ENCODE peak calls at places on chromosomes 5 and 9, in four cellular contexts. G is thyroid gland, X is GM20000, S is BJ. Z is an unnamed sample.
A peak's percentile ranks its signal among the peaks of the same experiment; 100 is the strongest.

GRCh38 chr9:77488439-77489126 is 159.5 kb downstream of the GNA14 start:
- DNase-seq in G (no peak), X (no peak), S (no peak), Z (no peak)

GRCh38 chr9:114112778-114113585 is 13.9 kb upstream of the KIF12 start:
- DNase-seq in S (peak; percentile 33), G (peak; percentile 86), X (no peak), Z (peak; percentile 32)

GRCh38 chr9:116234091-116234490 is 80.5 kb downstream of the PAPPA start:
- DNase-seq in S (peak; percentile 94), X (no peak), G (no peak), Z (peak; percentile 60)

GRCh38 chr5:139004374-139005307 is 129.5 kb upstream of the LRRTM2 start:
- DNase-seq in S (no peak), G (no peak), X (no peak), Z (no peak)

GRCh38 chr5:83645936-83646335 is 74.7 kb downstream of the HAPLN1 start:
- DNase-seq in G (no peak), S (no peak), X (no peak), Z (no peak)

GRCh38 chr9:121640076-121640475 is 11.4 kb upstream of the DAB2IP start:
- DNase-seq in S (no peak), G (peak; percentile 56), X (peak; percentile 42), Z (no peak)

GRCh38 chr5:50836356-50836755 is 169.9 kb downstream of the PARP8 start:
- DNase-seq in S (no peak), X (no peak), G (no peak), Z (no peak)

GRCh38 chr5:167574381-167574780 is 717.1 kb upstream of the WWC1 start:
- DNase-seq in G (no peak), X (no peak), S (no peak), Z (no peak)

GRCh38 chr9:114386886-114387677 is 700 bp downstream of the AKNA start:
- DNase-seq in S (no peak), X (no peak), G (peak; percentile 48), Z (no peak)

GRCh38 chr9:85185486-85186217 is 516.1 kb downstream of the NTRK2 start:
- DNase-seq in G (no peak), S (no peak), X (no peak), Z (no peak)

GRCh38 chr5:180135967-180136641 is 64.5 kb upstream of the RNF130 start:
- DNase-seq in G (no peak), X (no peak), S (no peak), Z (no peak)

GRCh38 chr9:134391319-134392231 is 65.3 kb downstream of the RXRA start:
- DNase-seq in G (no peak), S (no peak), X (peak; percentile 83), Z (no peak)

GRCh38 chr5:178540526-178540925 is 49.7 kb downstream of the COL23A1 start:
- DNase-seq in S (no peak), X (no peak), G (no peak), Z (no peak)

GRCh38 chr5:134500699-134501430 is 24.6 kb upstream of the JADE2 start:
- DNase-seq in G (no peak), X (no peak), S (no peak), Z (no peak)

GRCh38 chr9:98074119-98074990 is 17.8 kb downstream of the NANS start:
- DNase-seq in G (peak; percentile 61), X (peak; percentile 73), S (no peak), Z (no peak)

GRCh38 chr5:91328743-91329142 is 54.4 kb downstream of the ARRDC3 start:
- DNase-seq in S (no peak), G (no peak), X (no peak), Z (no peak)

GRCh38 chr9:13919386-13919785 is 394.6 kb downstream of the NFIB start:
- DNase-seq in G (no peak), X (no peak), S (no peak), Z (no peak)

GRCh38 chr9:38018964-38019602 is 49.9 kb downstream of the SHB start:
- DNase-seq in S (no peak), X (no peak), G (peak; percentile 48), Z (no peak)

GRCh38 chr5:150946351-150946905 is 41.6 kb upstream of the ZNF300 start:
- DNase-seq in G (peak; percentile 81), S (peak; percentile 22), X (no peak), Z (peak; percentile 70)

GRCh38 chr9:655875-656274 is 185.6 kb upstream of the DMRT1 start:
- DNase-seq in X (no peak), S (no peak), G (peak; percentile 75), Z (no peak)

GRCh38 chr9:97615439-97616072 is 17.6 kb downstream of the TSTD2 start:
- DNase-seq in X (peak; percentile 59), G (peak; percentile 77), S (no peak), Z (peak; percentile 15)

GRCh38 chr5:55557123-55557522 is 22.4 kb upstream of the PLPP1 start:
- DNase-seq in S (no peak), X (no peak), G (no peak), Z (no peak)

GRCh38 chr9:129489838-129490582 is 130.9 kb downstream of the C9orf50 start:
- DNase-seq in X (no peak), S (no peak), G (peak; percentile 35), Z (no peak)

GRCh38 chr5:66864240-66864884 is 268.2 kb downstream of the MAST4 start:
- DNase-seq in G (no peak), S (no peak), X (peak; percentile 20), Z (peak; percentile 5)

GRCh38 chr9:3507395-3508077 is 18.3 kb downstream of the RFX3 start:
- DNase-seq in X (no peak), G (no peak), S (no peak), Z (no peak)

GRCh38 chr5:30804739-30805313 is 388.7 kb upstream of the CDH6 start:
- DNase-seq in X (no peak), S (no peak), G (no peak), Z (no peak)

GRCh38 chr9:18921677-18922076 is 111.3 kb downstream of the SAXO1 start:
- DNase-seq in G (no peak), X (no peak), S (peak; percentile 48), Z (no peak)

GRCh38 chr9:131500939-131501541 is 1.7 kb upstream of the POMT1 start:
- DNase-seq in X (no peak), G (no peak), S (peak; percentile 26), Z (no peak)

GRCh38 chr5:69493235-69493925 is 790 bp downstream of the OCLN start:
- DNase-seq in S (no peak), G (peak; percentile 79), X (peak; percentile 80), Z (no peak)

GRCh38 chr9:69671904-69672827 is at the start of gene APBA1:
- DNase-seq in G (peak; percentile 56), S (no peak), X (peak; percentile 66), Z (no peak)

GRCh38 chr9:33159058-33159759 is 7.9 kb downstream of the B4GALT1 start:
- DNase-seq in G (peak; percentile 60), S (no peak), X (peak; percentile 42), Z (no peak)

GRCh38 chr5:93421987-93422391 is 159.0 kb downstream of the NR2F1-AS1 start:
- DNase-seq in G (no peak), S (no peak), X (no peak), Z (no peak)

GRCh38 chr9:121735792-121736130 is 84.3 kb downstream of the DAB2IP start:
- DNase-seq in S (no peak), X (no peak), G (peak; percentile 8), Z (no peak)

GRCh38 chr9:116124472-116125040 is 29.0 kb upstream of the PAPPA start:
- DNase-seq in G (no peak), X (no peak), S (no peak), Z (no peak)

GRCh38 chr5:149782900-149783586 is 52.9 kb downstream of the PPARGC1B start:
- DNase-seq in X (no peak), G (no peak), S (no peak), Z (no peak)

GRCh38 chr5:56060276-56061110 is 65.7 kb upstream of the IL6ST start:
- DNase-seq in G (no peak), S (no peak), X (no peak), Z (no peak)

GRCh38 chr5:160009591-160009989 is 651 bp downstream of the TTC1 start:
- DNase-seq in X (no peak), S (no peak), G (peak; percentile 9), Z (no peak)

GRCh38 chr5:111790295-111790694 is 33.3 kb upstream of the NREP start:
- DNase-seq in X (no peak), G (no peak), S (no peak), Z (no peak)

DNA sequence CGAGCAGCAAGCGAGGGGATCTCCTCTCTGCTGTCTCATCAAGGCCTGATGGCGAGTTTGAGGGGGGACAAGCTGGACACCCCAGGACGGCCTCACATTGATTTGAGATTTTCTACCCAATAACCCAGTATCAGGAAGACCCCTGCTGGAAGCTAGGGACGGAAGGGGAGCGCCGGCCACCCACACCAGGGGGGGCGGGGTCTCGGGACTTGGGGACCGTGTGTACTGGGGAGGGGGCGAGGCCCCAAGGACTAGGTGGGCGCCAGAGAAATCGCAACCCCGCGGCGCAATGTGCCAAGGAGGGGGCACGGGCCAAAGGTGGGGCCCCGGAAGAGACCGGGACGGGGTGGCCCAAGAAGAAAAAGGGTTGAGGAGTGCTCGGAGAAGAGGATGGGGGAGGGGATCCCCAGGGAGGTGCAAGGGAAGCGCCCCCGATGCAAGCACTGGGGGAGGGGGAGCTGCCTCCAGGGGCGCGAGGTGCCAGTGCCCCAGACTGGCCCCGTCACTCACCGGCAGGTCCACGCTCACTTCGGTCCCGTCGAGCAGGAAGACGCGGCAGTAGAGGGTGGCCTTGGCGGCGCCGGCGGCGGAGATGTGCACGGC is 1.1 kb downstream of the EPB41L4B start:
- DNase-seq in X (peak; percentile 40), S (no peak), G (peak; percentile 59), Z (no peak)
- TF ChIP-seq CTCF in X (no peak), S (no peak), G (no peak), Z (no peak)

DNA sequence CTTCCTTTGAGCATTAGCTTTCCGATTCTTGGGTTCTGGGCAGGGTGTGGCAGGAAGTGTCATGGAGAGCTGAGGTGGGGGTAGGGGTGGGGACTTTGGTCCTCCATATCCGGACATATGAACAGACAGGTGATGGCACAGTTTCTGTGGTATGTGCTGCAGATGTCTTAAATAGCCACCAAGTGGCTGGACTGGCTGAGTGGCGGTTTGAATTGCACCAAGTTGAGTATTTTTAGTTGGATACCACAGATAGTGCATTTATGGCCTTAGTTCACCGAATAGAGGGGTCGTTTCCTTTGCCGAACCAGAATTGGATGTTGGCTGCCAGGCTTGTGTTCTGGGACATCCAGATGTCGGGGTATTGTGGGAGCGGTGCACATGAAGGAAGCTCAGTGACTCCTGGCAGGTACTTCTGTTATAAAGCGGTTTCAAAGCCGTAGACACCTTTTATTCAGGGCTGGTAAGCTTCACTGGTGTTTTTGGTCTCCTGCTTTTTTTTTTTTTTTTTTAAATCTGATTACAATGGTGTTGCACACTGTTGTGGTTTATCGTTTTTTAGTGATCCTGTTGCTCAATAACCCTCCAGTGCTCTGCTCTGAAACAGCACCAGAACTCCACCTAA is 15.1 kb upstream of the TNFAIP8 start:
- DNase-seq in X (peak; percentile 63), G (no peak), S (no peak), Z (no peak)
- TF ChIP-seq CTCF in X (no peak), G (no peak), S (no peak), Z (no peak)

GRCh38 chr5:127563133-127563532 is 45.7 kb downstream of the PRRC1 start:
- DNase-seq in S (no peak), X (no peak), G (no peak), Z (no peak)

GRCh38 chr5:127564002-127564769 is 46.7 kb downstream of the PRRC1 start:
- DNase-seq in S (no peak), X (peak; percentile 64), G (peak; percentile 36), Z (peak; percentile 7)

GRCh38 chr5:127561254-127561653 is 43.8 kb downstream of the PRRC1 start:
- DNase-seq in X (no peak), G (no peak), S (peak; percentile 29), Z (no peak)

GRCh38 chr5:127565586-127566270 is 48.3 kb downstream of the PRRC1 start:
- DNase-seq in G (no peak), S (no peak), X (no peak), Z (no peak)

GRCh38 chr5:127562252-127562651 is 44.8 kb downstream of the PRRC1 start:
- DNase-seq in X (no peak), S (no peak), G (no peak), Z (no peak)
- TF ChIP-seq CTCF in X (peak; percentile 23), S (peak; percentile 23), G (no peak), Z (peak; percentile 12)

GRCh38 chr9:133188006-133188842 is 20.8 kb downstream of the OBP2B start:
- DNase-seq in X (peak; percentile 33), G (peak; percentile 92), S (no peak), Z (no peak)
- TF ChIP-seq CTCF in X (no peak), G (no peak), S (peak; percentile 29), Z (no peak)